ENCODE peak calls at places on chromosome 22, in five cellular contexts. One of them, this sample, is unnamed.

GRCh38 chr22:50216161-50216683 is 15.4 kb downstream of the SELENOO start:
- DNase-seq in adipocyte: no peak
- DNase-seq in H4: no peak
- DNase-seq in neuronal stem cell: no peak
- DNase-seq in NB4: no peak
- DNase-seq in this sample: no peak

GRCh38 chr22:37214431-37215025 is 2.3 kb upstream of the SSTR3 start:
- DNase-seq in adipocyte: no peak
- DNase-seq in H4: no peak
- DNase-seq in neuronal stem cell: no peak
- DNase-seq in NB4: no peak
- DNase-seq in this sample: no peak

GRCh38 chr22:26555478-26555877 is 34.5 kb downstream of the TPST2 start:
- DNase-seq in adipocyte: no peak
- DNase-seq in H4: no peak
- DNase-seq in neuronal stem cell: no peak
- DNase-seq in NB4: no peak
- DNase-seq in this sample: no peak

GRCh38 chr22:19773470-19774040 is 13.0 kb downstream of the TBX1 start:
- DNase-seq in adipocyte: no peak
- DNase-seq in H4: no peak
- DNase-seq in neuronal stem cell: no peak
- DNase-seq in NB4: no peak
- DNase-seq in this sample: no peak

GRCh38 chr22:28750471-28750881 is 8.6 kb downstream of the HSCB start:
- DNase-seq in adipocyte: peak; percentile 90
- DNase-seq in H4: no peak
- DNase-seq in neuronal stem cell: no peak
- DNase-seq in NB4: no peak
- DNase-seq in this sample: peak; percentile 76

GRCh38 chr22:27318516-27318915 is 483.0 kb downstream of the MN1 start:
- DNase-seq in adipocyte: peak; percentile 88
- DNase-seq in H4: peak; percentile 11
- DNase-seq in neuronal stem cell: no peak
- DNase-seq in NB4: peak; percentile 22
- DNase-seq in this sample: peak; percentile 67

GRCh38 chr22:42928969-42929837 is 72.1 kb upstream of the ARFGAP3 start:
- DNase-seq in adipocyte: peak; percentile 66
- DNase-seq in H4: no peak
- DNase-seq in neuronal stem cell: no peak
- DNase-seq in NB4: peak; percentile 54
- DNase-seq in this sample: peak; percentile 75

GRCh38 chr22:27220349-27220748 is 563.0 kb downstream of the MIAT start:
- DNase-seq in adipocyte: peak; percentile 67
- DNase-seq in H4: no peak
- DNase-seq in neuronal stem cell: no peak
- DNase-seq in NB4: no peak
- DNase-seq in this sample: peak; percentile 94

GRCh38 chr22:35539910-35540599 is 576 bp upstream of the RASD2 start:
- DNase-seq in adipocyte: peak; percentile 82
- DNase-seq in H4: no peak
- DNase-seq in neuronal stem cell: peak; percentile 52
- DNase-seq in NB4: peak; percentile 47
- DNase-seq in this sample: peak; percentile 81

GRCh38 chr22:44068422-44069191 is 44.5 kb downstream of the PARVB start:
- DNase-seq in adipocyte: no peak
- DNase-seq in H4: no peak
- DNase-seq in neuronal stem cell: no peak
- DNase-seq in NB4: peak; percentile 61
- DNase-seq in this sample: no peak

GRCh38 chr22:40808018-40808841 is 10.9 kb downstream of the SLC25A17 start:
- DNase-seq in adipocyte: no peak
- DNase-seq in H4: no peak
- DNase-seq in neuronal stem cell: no peak
- DNase-seq in NB4: no peak
- DNase-seq in this sample: no peak

GRCh38 chr22:17774206-17774927 is at the start of gene BID:
- DNase-seq in adipocyte: peak; percentile 84
- DNase-seq in H4: no peak
- DNase-seq in neuronal stem cell: no peak
- DNase-seq in NB4: peak; percentile 74
- DNase-seq in this sample: peak; percentile 71